ENCODE peak calls at places on chromosomes 11 and 22, in five cellular contexts. C, A, B, F and D are unnamed samples.

GRCh38 chr11:59097113-59097708 is 9.8 kb upstream of the FAM111B start:
- DNase-seq in C (peak), B (peak), F (peak), A (peak), D (peak)

GRCh38 chr11:70876685-70877084 is 375.7 kb downstream of the SHANK2 start:
- DNase-seq in B (no peak), F (no peak), C (no peak), A (no peak), D (no peak)

GRCh38 chr11:10326080-10326964 is 21.4 kb downstream of the ADM start:
- DNase-seq in A (no peak), F (no peak), B (no peak), C (no peak), D (no peak)

GRCh38 chr11:28366549-28367341 is 258.6 kb downstream of the METTL15 start:
- DNase-seq in F (no peak), B (no peak), A (peak), C (no peak), D (no peak)

GRCh38 chr11:444397-445144 is 2.8 kb upstream of the ANO9 start:
- DNase-seq in B (no peak), C (no peak), F (peak), A (no peak), D (no peak)

GRCh38 chr11:2270322-2271076 is at the start of gene ASCL2:
- DNase-seq in F (peak), C (no peak), A (no peak), B (no peak), D (no peak)

GRCh38 chr22:19806213-19807160 is 45.9 kb downstream of the TBX1 start:
- DNase-seq in F (peak), C (no peak), B (no peak), A (no peak), D (peak)

GRCh38 chr11:1150769-1151365 is 6.9 kb upstream of the MUC5AC start:
- DNase-seq in B (no peak), C (no peak), A (no peak), F (no peak), D (peak)

GRCh38 chr11:65391007-65391406 is 4.6 kb downstream of the FRMD8 start:
- DNase-seq in C (no peak), A (no peak), F (no peak), B (no peak), D (peak)

GRCh38 chr11:122248939-122249338 is 132.9 kb upstream of the BLID start:
- DNase-seq in B (no peak), F (peak), C (no peak), A (no peak), D (no peak)

GRCh38 chr11:122248130-122248529 is 132.1 kb upstream of the BLID start:
- DNase-seq in F (no peak), C (no peak), B (no peak), A (peak), D (no peak)

GRCh38 chr11:122259149-122259821 is 143.3 kb upstream of the BLID start:
- DNase-seq in F (no peak), C (no peak), A (no peak), B (no peak), D (no peak)

GRCh38 chr11:122258446-122258994 is 142.5 kb upstream of the BLID start:
- DNase-seq in B (no peak), A (no peak), C (no peak), F (no peak), D (peak)

DNA sequence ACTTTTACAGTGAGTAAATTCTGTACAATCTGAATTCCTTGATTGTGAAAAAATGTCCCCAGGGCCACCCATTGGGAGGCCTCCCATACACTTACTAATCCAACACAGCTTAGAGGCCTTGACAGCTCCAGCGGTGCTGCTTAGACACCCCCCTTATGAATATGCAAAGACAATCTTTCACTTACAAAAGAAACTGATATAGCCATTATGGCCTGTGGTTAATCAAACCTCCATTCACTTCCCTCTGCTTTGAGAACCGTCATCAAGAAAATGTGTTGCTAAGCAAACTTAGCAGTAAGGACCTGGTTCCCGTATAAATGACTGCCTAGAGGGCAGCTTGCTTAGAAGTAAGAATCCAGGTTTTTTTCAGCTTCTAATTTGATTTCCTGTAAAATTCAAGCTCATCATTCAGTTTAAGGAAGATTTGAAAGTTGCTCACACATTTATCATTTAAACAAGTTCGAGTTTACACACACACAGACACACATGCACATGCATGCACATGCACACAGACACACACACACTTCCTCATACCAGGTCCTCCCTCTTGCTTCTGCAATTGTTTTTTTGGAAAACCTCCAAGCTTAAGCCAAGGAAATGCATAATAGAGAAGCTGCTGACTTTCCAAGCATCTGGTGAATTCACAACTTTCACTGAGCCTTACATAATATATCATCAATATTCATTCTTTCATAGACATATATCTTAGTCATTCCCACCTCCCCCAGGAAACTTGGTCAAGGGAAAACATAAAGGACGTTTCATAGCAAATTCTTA is 137.7 kb upstream of the BLID start:
- DNase-seq in C (no peak), A (no peak), B (no peak), F (no peak), D (peak)
- H3K27ac ChIP-seq in C (no peak), A (peak), B (no peak), F (no peak), D (peak)

DNA sequence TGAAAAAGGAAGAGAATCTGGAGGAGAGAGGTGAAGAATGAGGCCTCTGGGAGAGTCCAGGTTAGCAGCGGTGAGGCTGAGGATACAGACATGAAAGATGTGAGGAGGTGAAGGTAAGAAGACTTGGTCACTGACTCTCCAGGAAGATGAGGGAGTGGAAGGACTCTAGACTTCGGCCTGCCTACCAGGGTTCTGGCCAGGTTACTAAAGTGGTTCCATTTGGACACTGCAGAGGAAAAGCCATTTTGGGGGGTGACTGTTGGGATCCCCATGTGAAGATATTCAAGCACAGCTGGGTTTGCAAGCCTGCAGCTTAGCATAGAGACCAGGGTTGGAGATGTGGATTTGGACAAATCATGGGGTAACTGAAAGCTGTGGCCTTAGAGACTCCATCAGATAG is 7.8 kb downstream of the DCHS1 start:
- DNase-seq in B (no peak), C (no peak), F (no peak), A (no peak), D (no peak)
- H3K27ac ChIP-seq in B (no peak), C (no peak), F (no peak), A (peak), D (no peak)

DNA sequence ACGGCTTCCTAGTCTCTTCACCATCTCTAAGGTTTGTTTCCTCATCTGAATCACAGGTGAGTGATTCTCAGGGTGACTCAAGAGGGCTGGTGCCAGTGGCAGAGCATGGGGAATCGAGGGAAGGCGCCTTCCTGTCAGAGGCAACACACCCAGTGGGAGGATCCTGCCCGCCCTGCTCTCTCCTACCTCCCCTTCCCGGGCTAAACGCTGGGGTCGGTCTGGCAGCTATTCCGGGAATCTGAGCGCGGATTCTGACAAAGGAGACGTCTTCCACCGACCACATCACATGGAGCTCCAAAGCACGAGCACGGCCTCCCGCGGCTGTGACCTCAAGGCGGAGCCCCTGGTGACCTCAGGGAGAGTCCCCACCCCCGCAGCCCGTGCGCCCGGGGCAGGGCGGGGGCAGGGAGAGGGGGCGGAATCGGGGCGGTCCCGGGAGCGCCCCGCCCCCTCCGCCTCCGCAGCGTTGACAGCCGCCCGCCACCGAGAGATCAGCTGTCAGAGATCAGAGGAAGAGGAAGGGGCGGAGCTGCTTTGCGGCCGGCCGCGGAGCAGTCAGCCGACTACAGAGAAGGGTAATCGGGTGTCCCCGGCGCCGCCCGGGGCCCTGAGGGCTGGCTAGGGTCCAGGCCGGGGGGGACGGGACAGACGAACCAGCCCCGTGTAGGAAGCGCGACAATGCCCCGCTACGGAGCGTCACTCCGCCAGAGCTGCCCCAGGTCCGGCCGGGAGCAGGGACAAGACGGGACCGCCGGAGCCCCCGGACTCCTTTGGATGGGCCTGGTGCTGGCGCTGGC is at the start of gene SMPD1:
- DNase-seq in B (peak), A (peak), C (peak), F (peak), D (peak)
- H3K27ac ChIP-seq in B (peak), A (peak), C (peak), F (peak), D (peak)

GRCh38 chr22:43800970-43801369 is 11.1 kb downstream of the EFCAB6 start:
- DNase-seq in F (no peak), B (no peak), C (no peak), A (no peak), D (no peak)
- H3K27ac ChIP-seq in F (no peak), B (no peak), C (no peak), A (no peak), D (no peak)

GRCh38 chr11:12893787-12894672 is 115.1 kb upstream of the RASSF10 start:
- DNase-seq in C (peak), B (peak), A (peak), F (peak), D (peak)

GRCh38 chr11:12886508-12886907 is 122.6 kb upstream of the RASSF10 start:
- DNase-seq in C (no peak), F (no peak), B (no peak), A (no peak), D (no peak)

GRCh38 chr11:12888525-12889158 is 120.5 kb upstream of the RASSF10 start:
- DNase-seq in F (peak), A (peak), C (peak), B (peak), D (peak)

GRCh38 chr11:12889243-12889642 is 119.9 kb upstream of the RASSF10 start:
- DNase-seq in A (no peak), B (no peak), C (no peak), F (peak), D (no peak)

DNA sequence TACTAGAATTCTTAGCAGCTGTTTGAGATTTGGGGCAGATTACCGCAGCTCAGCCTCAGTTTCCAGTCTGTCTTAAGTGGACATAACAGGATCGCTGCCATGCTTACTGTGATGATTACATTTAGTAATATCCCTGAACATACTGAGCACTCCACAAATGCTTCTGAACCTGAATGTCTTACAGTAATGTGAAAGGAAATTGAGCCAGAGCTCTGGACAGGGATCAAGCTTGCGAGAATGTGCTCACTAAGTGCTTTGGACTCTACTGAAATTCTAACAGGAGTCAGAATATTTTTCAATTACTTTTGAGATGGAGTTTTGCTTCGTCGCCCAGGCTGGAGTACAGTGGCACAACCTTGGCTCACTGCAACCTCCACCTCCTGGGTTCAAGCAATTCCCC is 118.6 kb upstream of the RASSF10 start:
- DNase-seq in B (no peak), C (no peak), F (no peak), A (no peak), D (no peak)
- H3K27ac ChIP-seq in B (no peak), C (no peak), F (no peak), A (peak), D (no peak)

DNA sequence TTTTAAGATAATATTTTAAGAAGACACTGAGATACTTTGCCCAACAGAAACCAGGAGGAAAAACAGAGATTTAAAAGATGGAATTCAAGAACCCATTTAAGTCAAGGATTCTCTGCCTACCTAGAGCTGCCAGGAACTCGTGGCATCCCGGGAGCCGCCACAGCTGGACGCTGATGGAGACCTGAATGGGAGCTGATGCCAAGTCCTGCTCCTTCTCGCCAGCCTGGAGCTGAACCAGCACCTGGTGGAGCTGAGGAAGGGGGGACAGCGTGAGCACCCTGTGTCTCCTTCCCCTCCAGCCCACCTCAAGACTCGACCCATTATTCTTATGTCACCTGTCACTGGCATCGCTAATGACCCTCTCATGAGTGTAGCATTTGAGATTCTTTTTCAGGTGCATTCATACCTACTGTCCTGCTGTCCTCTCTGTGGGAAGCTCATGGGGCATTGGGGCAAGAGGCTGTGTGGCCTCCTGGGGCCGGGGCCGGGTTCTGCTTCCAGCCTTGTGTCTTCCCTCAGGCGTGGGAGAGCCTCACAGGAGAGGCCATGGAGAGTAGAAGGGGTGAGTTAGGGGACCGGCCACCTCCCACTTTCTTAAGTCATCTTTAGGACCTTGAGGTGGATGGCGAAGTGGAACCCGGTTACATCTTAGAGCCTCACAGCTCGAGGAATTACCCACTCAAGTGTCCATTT is 70.8 kb upstream of the PITPNB start:
- DNase-seq in A (no peak), F (no peak), C (no peak), B (no peak), D (no peak)
- H3K27ac ChIP-seq in A (no peak), F (no peak), C (no peak), B (no peak), D (no peak)